ENCODE peak calls at places on chromosomes 6 and 20, in five cellular contexts. N is heart left ventricle, G is SJSA1, C is fibroblast of mammary gland, P is AG10803. A is an unnamed sample.

GRCh38 chr6:25670793-25671513 is 18.9 kb downstream of the SCGN start:
- DNase-seq in N (no peak), G (no peak), C (peak; percentile 4), P (no peak), A (no peak)

GRCh38 chr6:28758046-28758817 is 165.6 kb downstream of the TRIM27 start:
- DNase-seq in N (no peak), G (no peak), C (peak; percentile 56), P (no peak), A (no peak)

GRCh38 chr6:38248500-38249234 is 391.1 kb downstream of the BTBD9 start:
- DNase-seq in N (no peak), G (no peak), C (peak; percentile 73), P (no peak), A (no peak)

GRCh38 chr6:144528605-144529425 is 243.7 kb downstream of the UTRN start:
- DNase-seq in N (no peak), G (peak; percentile 53), C (peak; percentile 50), P (peak; percentile 29), A (no peak)

GRCh38 chr6:131749023-131749422 is 38.2 kb upstream of the CTAGE9 start:
- DNase-seq in N (no peak), G (no peak), C (no peak), P (no peak), A (no peak)

GRCh38 chr20:47502271-47502730 is 614 bp downstream of the NCOA3 start:
- DNase-seq in N (peak; percentile 33), G (no peak), C (no peak), P (peak; percentile 8), A (peak; percentile 82)

GRCh38 chr6:56220078-56220477 is 27.3 kb downstream of the COL21A1 start:
- DNase-seq in N (no peak), G (no peak), C (no peak), P (no peak), A (no peak)

GRCh38 chr6:72218125-72218524 is 331.8 kb downstream of the RIMS1 start:
- DNase-seq in N (no peak), G (peak; percentile 37), C (peak; percentile 11), P (peak; percentile 20), A (peak; percentile 29)

GRCh38 chr6:67717281-67717680 is 917.8 kb upstream of the ADGRB3 start:
- DNase-seq in N (no peak), G (no peak), C (no peak), P (no peak), A (no peak)

GRCh38 chr20:4855555-4855954 is 133.8 kb downstream of the PRND start:
- DNase-seq in N (no peak), G (no peak), C (no peak), P (no peak), A (no peak)

GRCh38 chr20:15653396-15654207 is 919.6 kb downstream of the KIF16B start:
- DNase-seq in N (no peak), G (no peak), C (no peak), P (no peak), A (no peak)

GRCh38 chr6:8973395-8973794 is 538.0 kb upstream of the SLC35B3 start:
- DNase-seq in N (no peak), G (no peak), C (no peak), P (no peak), A (no peak)

GRCh38 chr6:73898599-73898998 is 202.6 kb downstream of the CD109 start:
- DNase-seq in N (no peak), G (no peak), C (peak; percentile 30), P (peak; percentile 21), A (no peak)

GRCh38 chr6:19342616-19343015 is 494.6 kb upstream of the ID4 start:
- DNase-seq in N (no peak), G (no peak), C (peak; percentile 10), P (no peak), A (no peak)

GRCh38 chr6:4809999-4810918 is 34.1 kb downstream of the CDYL start:
- DNase-seq in N (no peak), G (no peak), C (peak; percentile 83), P (peak; percentile 45), A (no peak)

GRCh38 chr20:47482705-47483104 is 19.0 kb upstream of the NCOA3 start:
- DNase-seq in N (no peak), G (no peak), C (no peak), P (no peak), A (no peak)

GRCh38 chr6:165600606-165601005 is 62.4 kb downstream of the PDE10A start:
- DNase-seq in N (no peak), G (no peak), C (no peak), P (no peak), A (no peak)
- H3K4me3 ChIP-seq in N (no peak overlapping the region), G (no peak overlapping the region), C (no peak overlapping the region), P (no peak overlapping the region), A (no peak overlapping the region)

GRCh38 chr6:80029442-80029841 is 25.0 kb downstream of the TTK start:
- DNase-seq in N (no peak), G (no peak), C (peak; percentile 7), P (no peak), A (no peak)
- H3K4me3 ChIP-seq in N (no peak overlapping the region), G (no peak overlapping the region), C (no peak overlapping the region), P (no peak overlapping the region), A (no peak overlapping the region)

DNA sequence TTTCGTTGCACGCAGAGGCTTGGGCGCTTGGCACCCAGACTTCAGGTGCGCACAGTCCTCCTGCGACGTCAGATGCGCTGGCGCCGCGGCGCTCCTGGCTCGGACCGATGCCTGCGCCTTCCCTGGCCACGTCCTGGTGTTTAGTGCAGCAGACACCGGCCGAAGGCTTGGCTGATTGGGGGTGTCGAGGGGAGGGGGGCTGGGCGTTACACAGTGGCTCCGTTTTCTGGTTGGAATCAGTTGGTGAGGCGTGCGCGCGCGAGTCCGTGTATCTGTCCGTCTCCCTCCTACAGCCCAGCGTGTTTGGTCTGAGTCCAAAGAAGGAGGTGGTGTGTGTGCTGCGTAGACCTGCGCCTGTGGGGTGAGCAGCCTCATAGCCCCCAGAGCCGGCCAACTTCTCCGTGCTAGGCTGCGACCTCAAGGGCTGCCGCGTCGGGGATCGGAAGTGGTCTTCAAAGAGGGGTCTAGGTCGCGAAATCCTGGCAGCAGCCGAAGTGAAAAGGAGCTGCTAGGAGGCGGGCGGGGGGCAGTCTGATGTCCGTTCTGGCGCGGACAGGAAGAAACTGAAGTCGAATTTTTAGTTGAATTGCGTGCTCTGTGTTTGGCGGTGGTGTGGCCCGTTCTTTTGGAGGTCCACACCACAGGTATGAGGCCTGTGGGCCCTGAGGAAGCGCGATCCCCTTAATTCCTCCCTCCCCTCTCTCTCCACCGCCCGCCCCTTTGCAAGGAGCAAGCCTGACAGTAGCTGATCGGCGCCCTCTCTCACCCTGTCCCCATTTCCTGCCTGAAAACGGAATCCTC is 1.6 kb downstream of the SYNDIG1 start:
- DNase-seq in N (no peak), G (no peak), C (no peak), P (no peak), A (no peak)
- H3K4me3 ChIP-seq in N (peak overlapping the region; percentile 56), G (no peak overlapping the region), C (no peak overlapping the region), P (peak overlapping the region; percentile 52), A (peak overlapping the region; percentile 21)

GRCh38 chr6:6176829-6177228 is 143.6 kb downstream of the F13A1 start:
- DNase-seq in N (no peak), G (no peak), C (no peak), P (no peak), A (no peak)
- H3K4me3 ChIP-seq in N (no peak overlapping the region), G (no peak overlapping the region), C (no peak overlapping the region), P (no peak overlapping the region), A (no peak overlapping the region)

GRCh38 chr6:30227242-30227722 is 14.1 kb upstream of the TRIM26 start:
- DNase-seq in N (no peak), G (no peak), C (no peak), P (no peak), A (no peak)
- H3K4me3 ChIP-seq in N (no peak overlapping the region), G (no peak overlapping the region), C (no peak overlapping the region), P (no peak overlapping the region), A (no peak overlapping the region)

DNA sequence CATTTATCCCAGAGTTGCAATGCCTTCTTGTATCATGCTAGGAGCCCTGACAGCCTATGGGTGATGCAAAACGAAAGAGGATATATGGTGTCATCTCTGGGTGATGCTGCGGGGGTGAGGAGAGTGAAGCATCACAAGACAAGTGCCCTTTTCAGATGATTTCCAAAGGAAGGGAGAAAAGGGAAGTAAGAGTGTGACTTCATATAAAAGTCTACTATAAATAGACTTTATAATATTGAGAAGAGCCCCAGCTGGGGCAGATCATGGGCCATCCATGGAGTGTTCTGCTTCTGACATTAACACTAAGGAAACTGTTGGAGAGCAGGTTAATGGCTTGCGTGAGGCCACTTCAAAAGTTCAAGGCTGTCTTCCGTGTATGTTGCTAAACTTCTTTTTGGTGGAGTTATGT is 4.4 kb downstream of the CD83 start:
- DNase-seq in N (no peak), G (no peak), C (no peak), P (no peak), A (peak; percentile 54)
- H3K4me3 ChIP-seq in N (no peak overlapping the region), G (no peak overlapping the region), C (no peak overlapping the region), P (no peak overlapping the region), A (no peak overlapping the region)